ENCODE peak calls at places on chromosomes 1 and 21, in nine cellular contexts. U, Q, W, N, Y, A, E, D and M are unnamed samples.

GRCh38 chr1:105838071-105838470 is 1218.4 kb upstream of the PRMT6 start:
- DNase-seq in U (no peak), Q (no peak), W (no peak), N (no peak), Y (no peak), A (no peak), E (no peak), D (no peak), M (no peak)

GRCh38 chr1:234326493-234327366 is 46.5 kb upstream of the COA6 start:
- DNase-seq in U (peak; percentile 54), Q (no peak), W (peak; percentile 57), N (peak; percentile 56), Y (peak; percentile 66), A (peak; percentile 52), E (peak; percentile 58), D (peak; percentile 54), M (peak; percentile 76)

GRCh38 chr21:30443226-30443625 is 3.2 kb downstream of the KRTAP15-1 start:
- DNase-seq in U (no peak), Q (no peak), W (no peak), N (no peak), Y (no peak), A (no peak), E (no peak), D (no peak), M (no peak)

GRCh38 chr1:201461193-201461657 is 7.8 kb downstream of the PHLDA3 start:
- DNase-seq in U (no peak), Q (no peak), W (no peak), N (peak; percentile 96), Y (peak; percentile 75), A (no peak), E (no peak), D (no peak), M (peak; percentile 98)

GRCh38 chr1:89351622-89352311 is 12.1 kb upstream of the GBP6 start:
- DNase-seq in U (no peak), Q (no peak), W (no peak), N (no peak), Y (no peak), A (no peak), E (no peak), D (no peak), M (no peak)

GRCh38 chr1:97918961-97919360 is 1.9 kb downstream of the DPYD start:
- DNase-seq in U (no peak), Q (no peak), W (no peak), N (no peak), Y (no peak), A (no peak), E (no peak), D (no peak), M (no peak)

GRCh38 chr21:39029086-39029772 is 154.0 kb downstream of the PSMG1 start:
- DNase-seq in U (no peak), Q (no peak), W (no peak), N (peak; percentile 69), Y (no peak), A (no peak), E (no peak), D (no peak), M (peak; percentile 69)

GRCh38 chr21:39651206-39651605 is 38.5 kb downstream of the B3GALT5 start:
- DNase-seq in U (no peak), Q (no peak), W (no peak), N (no peak), Y (no peak), A (no peak), E (no peak), D (no peak), M (peak; percentile 17)

GRCh38 chr1:29653034-29653810 is 416.9 kb downstream of the PTPRU start:
- DNase-seq in U (no peak), Q (no peak), W (no peak), N (no peak), Y (no peak), A (no peak), E (no peak), D (no peak), M (no peak)

GRCh38 chr1:244548558-244549115 is 87.6 kb downstream of the CATSPERE start:
- DNase-seq in U (no peak), Q (no peak), W (no peak), N (no peak), Y (no peak), A (no peak), E (no peak), D (no peak), M (no peak)

GRCh38 chr1:39639333-39640130 is at the start of gene HEYL:
- DNase-seq in U (peak; percentile 77), Q (no peak), W (peak; percentile 52), N (peak; percentile 31), Y (peak; percentile 55), A (peak; percentile 27), E (no peak), D (peak; percentile 6), M (peak; percentile 59)

GRCh38 chr1:159881930-159882839 is 17.8 kb downstream of the CFAP45 start:
- DNase-seq in U (peak; percentile 94), Q (peak; percentile 97), W (peak; percentile 23), N (peak; percentile 98), Y (peak; percentile 96), A (no peak), E (peak; percentile 22), D (no peak), M (peak; percentile 94)

GRCh38 chr1:175162955-175163354 is 29.6 kb downstream of the KIAA0040 start:
- DNase-seq in U (no peak), Q (no peak), W (no peak), N (peak; percentile 53), Y (no peak), A (no peak), E (no peak), D (no peak), M (no peak)

GRCh38 chr1:244361764-244362473 is 89.8 kb downstream of the ADSS2 start:
- DNase-seq in U (peak; percentile 30), Q (peak; percentile 77), W (no peak), N (peak; percentile 72), Y (no peak), A (no peak), E (no peak), D (no peak), M (peak; percentile 60)

GRCh38 chr1:220881918-220882891 is 3.0 kb downstream of the HLX start:
- DNase-seq in U (no peak), Q (no peak), W (no peak), N (peak; percentile 80), Y (no peak), A (no peak), E (no peak), D (no peak), M (peak; percentile 53)

GRCh38 chr1:100539836-100540536 is 2.0 kb downstream of the GPR88 start:
- DNase-seq in U (no peak), Q (no peak), W (no peak), N (peak; percentile 31), Y (no peak), A (no peak), E (no peak), D (no peak), M (peak; percentile 55)